ENCODE peak calls at places on chromosome 16, in six cellular contexts. A, G, I, W, F and C are unnamed samples.

GRCh38 chr16:56609463-56609921 is 1.1 kb downstream of the MT2A start:
- DNase-seq in W (peak; percentile 91), I (peak; percentile 47), G (peak; percentile 48), F (peak; percentile 25), A (peak; percentile 49), C (peak; percentile 86)

GRCh38 chr16:22623351-22623781 is 112.7 kb downstream of the NPIPB5 start:
- DNase-seq in G (no peak), W (no peak), A (no peak), I (no peak), F (no peak), C (peak; percentile 49)

GRCh38 chr16:54080524-54081008 is 206.0 kb downstream of the IRX3 start:
- DNase-seq in F (no peak), A (no peak), I (no peak), W (peak; percentile 62), G (no peak), C (peak; percentile 93)

GRCh38 chr16:67311607-67312449 is 14.7 kb downstream of the KCTD19 start:
- DNase-seq in W (peak; percentile 99), I (peak; percentile 22), F (peak; percentile 38), G (no peak), A (peak; percentile 67), C (peak; percentile 100)

GRCh38 chr16:1183235-1183907 is 30.5 kb downstream of the CACNA1H start:
- DNase-seq in I (no peak), W (peak; percentile 57), A (no peak), F (peak; percentile 38), G (no peak), C (no peak)

GRCh38 chr16:57434003-57434402 is 13.2 kb downstream of the CIAPIN1 start:
- DNase-seq in W (no peak), F (no peak), I (no peak), G (no peak), A (no peak), C (no peak)

GRCh38 chr16:29738514-29738913 is 7.3 kb downstream of the C16orf54 start:
- DNase-seq in A (no peak), I (no peak), G (no peak), F (no peak), W (no peak), C (no peak)

GRCh38 chr16:87860553-87861299 is 8.6 kb downstream of the SLC7A5 start:
- DNase-seq in I (no peak), W (peak; percentile 79), A (no peak), F (peak; percentile 83), G (no peak), C (peak; percentile 69)

GRCh38 chr16:46918905-46919792 is 35.0 kb downstream of the GPT2 start:
- DNase-seq in F (peak; percentile 66), I (no peak), W (no peak), G (no peak), A (no peak), C (no peak)

GRCh38 chr16:11319529-11320146 is 25.6 kb upstream of the RMI2 start:
- DNase-seq in A (no peak), F (peak; percentile 38), W (no peak), I (no peak), G (peak; percentile 60), C (no peak)

GRCh38 chr16:57946181-57946801 is 24.6 kb downstream of the CNGB1 start:
- DNase-seq in G (no peak), A (no peak), W (no peak), F (no peak), I (no peak), C (no peak)

GRCh38 chr16:11253995-11254912 is 1.8 kb downstream of the SOCS1 start:
- DNase-seq in W (no peak), F (no peak), A (no peak), I (no peak), G (no peak), C (no peak)

GRCh38 chr16:12260647-12261262 is 284.2 kb downstream of the SNX29 start:
- DNase-seq in I (no peak), G (no peak), F (peak; percentile 75), A (no peak), W (peak; percentile 37), C (no peak)

GRCh38 chr16:740764-741505 is at the start of gene CIAO3:
- DNase-seq in I (peak; percentile 85), G (peak; percentile 91), A (peak; percentile 87), W (peak; percentile 92), F (peak; percentile 69), C (peak; percentile 85)

GRCh38 chr16:70751593-70751992 is 49.4 kb downstream of the VAC14 start:
- DNase-seq in W (no peak), G (no peak), F (no peak), I (no peak), A (no peak), C (no peak)